ENCODE peak calls at places on chromosomes 4 and X, in eight cellular contexts. M, V, N, R, D, F, J and Q are unnamed samples.
A peak's percentile ranks its signal among the peaks of the same experiment; 100 is the strongest.

GRCh38 chr4:6513678-6514077 is 41.3 kb upstream of the PPP2R2C start:
- DNase-seq in M (no peak), V (no peak), N (no peak), R (no peak), D (no peak), F (no peak), J (no peak), Q (no peak)

GRCh38 chrX:13287816-13288215 is 32.0 kb downstream of the ATXN3L start:
- DNase-seq in M (peak; percentile 54), V (peak; percentile 8), N (no peak), R (no peak), D (no peak), F (no peak), J (no peak), Q (no peak)

GRCh38 chr4:174120446-174121142 is 162.9 kb downstream of the FBXO8 start:
- DNase-seq in M (peak; percentile 92), V (peak; percentile 59), N (no peak), R (peak; percentile 44), D (peak; percentile 56), F (no peak), J (peak; percentile 69), Q (peak; percentile 10)

GRCh38 chrX:100413231-100413630 is 3.2 kb upstream of the PCDH19 start:
- DNase-seq in M (peak; percentile 70), V (peak; percentile 64), N (no peak), R (peak; percentile 51), D (no peak), F (no peak), J (peak; percentile 21), Q (peak; percentile 2)

GRCh38 chrX:44265559-44265958 is 77.9 kb downstream of the EFHC2 start:
- DNase-seq in M (no peak), V (no peak), N (no peak), R (no peak), D (no peak), F (no peak), J (no peak), Q (no peak)

GRCh38 chr4:107834241-107834856 is 9.6 kb downstream of the SGMS2 start:
- DNase-seq in M (no peak), V (peak; percentile 75), N (no peak), R (no peak), D (no peak), F (no peak), J (no peak), Q (no peak)

GRCh38 chr4:170400346-170400745 is 310.6 kb upstream of the AADAT start:
- DNase-seq in M (no peak), V (no peak), N (no peak), R (no peak), D (no peak), F (no peak), J (no peak), Q (no peak)

GRCh38 chr4:184816962-184817361 is 8.8 kb downstream of the ACSL1 start:
- DNase-seq in M (no peak), V (no peak), N (no peak), R (no peak), D (no peak), F (no peak), J (no peak), Q (no peak)

GRCh38 chr4:21992330-21992729 is 43.8 kb upstream of the KCNIP4 start:
- DNase-seq in M (peak; percentile 40), V (no peak), N (no peak), R (no peak), D (no peak), F (no peak), J (no peak), Q (no peak)

GRCh38 chr4:2371765-2372487 is 46.5 kb downstream of the ZFYVE28 start:
- DNase-seq in M (no peak), V (no peak), N (no peak), R (no peak), D (peak; percentile 30), F (no peak), J (no peak), Q (no peak)

GRCh38 chrX:8805974-8806373 is 4.8 kb upstream of the FAM9A start:
- DNase-seq in M (no peak), V (no peak), N (no peak), R (no peak), D (no peak), F (no peak), J (no peak), Q (no peak)

GRCh38 chrX:118257781-118258180 is 88.1 kb upstream of the WDR44 start:
- DNase-seq in M (no peak), V (no peak), N (no peak), R (no peak), D (no peak), F (no peak), J (no peak), Q (no peak)

GRCh38 chr4:91826186-91826585 is 477.6 kb upstream of the GRID2 start:
- DNase-seq in M (peak; percentile 32), V (peak; percentile 84), N (no peak), R (no peak), D (no peak), F (no peak), J (no peak), Q (no peak)

GRCh38 chrX:57951666-57952319 is 41.5 kb upstream of the ZXDA start:
- DNase-seq in M (no peak), V (no peak), N (no peak), R (peak; percentile 56), D (peak; percentile 44), F (no peak), J (no peak), Q (no peak)

GRCh38 chr4:65917486-65917885 is 247.2 kb upstream of the EPHA5 start:
- DNase-seq in M (peak; percentile 40), V (peak; percentile 16), N (no peak), R (no peak), D (no peak), F (no peak), J (no peak), Q (no peak)

DNA sequence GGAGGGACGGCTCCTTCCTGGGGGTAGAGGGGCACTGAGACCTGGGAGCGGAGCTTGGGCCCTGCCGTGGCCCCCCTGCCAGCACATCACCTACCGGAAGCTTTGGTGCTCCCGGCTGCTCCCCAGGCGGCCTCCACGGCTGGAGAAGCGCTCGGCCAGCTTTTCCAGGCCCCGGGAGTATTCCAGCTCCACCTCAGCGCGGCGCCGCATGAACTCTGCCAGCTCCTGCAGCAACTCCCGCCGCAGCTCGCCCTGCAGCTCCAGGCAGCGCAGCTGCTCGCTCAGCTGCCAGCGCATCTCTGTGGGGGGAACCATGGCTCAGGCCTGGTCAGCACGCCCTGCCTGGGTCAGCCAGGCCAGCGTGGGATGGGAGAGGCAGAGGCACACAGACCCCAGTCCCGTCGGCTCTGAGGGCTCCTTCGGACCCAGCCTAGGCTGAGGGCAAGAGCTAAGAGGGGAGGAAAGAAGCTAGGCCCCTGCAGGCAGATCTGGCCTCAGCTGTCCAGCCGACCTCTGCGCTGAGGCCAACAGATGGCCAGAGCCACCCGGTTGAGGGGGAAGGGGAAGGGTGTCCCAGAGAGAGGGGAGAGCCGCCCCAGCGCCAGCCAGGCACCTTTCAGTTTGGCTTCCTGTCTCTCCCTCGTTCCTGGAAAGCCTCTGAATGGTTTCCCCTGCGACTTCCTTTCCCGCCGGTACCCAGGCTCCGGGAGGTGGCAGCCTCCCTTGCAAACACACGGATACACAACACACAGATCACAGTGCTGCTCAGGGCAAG is 4.4 kb downstream of the ARHGAP4 start:
- DNase-seq in M (no peak), V (no peak), N (no peak), R (no peak), D (no peak), F (no peak), J (peak; percentile 41), Q (no peak)
- TF ChIP-seq CTCF in M (no peak), V (no peak), N (no peak), R (no peak), D (no peak), F (no peak), J (no peak), Q (no peak)

GRCh38 chr4:112514079-112514448 is 1.9 kb downstream of the NEUROG2 start:
- DNase-seq in M (no peak), V (no peak), N (no peak), R (no peak), D (no peak), F (no peak), J (no peak), Q (no peak)
- H3K4me3 ChIP-seq in M (no peak overlapping the region), V (no peak overlapping the region), N (no peak overlapping the region), R (no peak overlapping the region), D (no peak overlapping the region), F (no peak overlapping the region), J (no peak overlapping the region), Q (peak overlapping the region; percentile 67)

DNA sequence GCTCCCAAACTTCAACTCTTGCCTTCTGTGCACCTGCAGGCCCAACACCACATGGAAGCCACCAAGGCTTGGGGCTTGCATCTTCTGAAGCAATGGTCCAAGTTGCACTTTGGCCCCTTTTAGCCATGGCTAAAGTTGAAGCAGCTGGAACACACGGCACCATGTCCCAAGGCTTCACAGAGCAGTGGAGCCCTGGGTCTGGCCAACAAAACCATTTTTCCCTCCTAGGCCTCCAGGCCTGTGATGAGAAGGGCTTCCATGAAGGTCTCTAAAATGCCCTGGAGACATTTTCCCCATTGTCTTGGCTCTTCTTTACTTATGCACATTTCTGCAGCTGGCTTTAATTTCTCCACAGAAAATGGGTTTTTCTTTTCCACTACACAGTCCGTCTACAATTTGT is 61.3 kb upstream of the CYSLTR1 start:
- DNase-seq in M (no peak), V (no peak), N (no peak), R (no peak), D (no peak), F (no peak), J (no peak), Q (no peak)
- TF ChIP-seq CTCF in M (no peak), V (no peak), N (no peak), R (no peak), D (no peak), F (no peak), J (no peak), Q (no peak)

DNA sequence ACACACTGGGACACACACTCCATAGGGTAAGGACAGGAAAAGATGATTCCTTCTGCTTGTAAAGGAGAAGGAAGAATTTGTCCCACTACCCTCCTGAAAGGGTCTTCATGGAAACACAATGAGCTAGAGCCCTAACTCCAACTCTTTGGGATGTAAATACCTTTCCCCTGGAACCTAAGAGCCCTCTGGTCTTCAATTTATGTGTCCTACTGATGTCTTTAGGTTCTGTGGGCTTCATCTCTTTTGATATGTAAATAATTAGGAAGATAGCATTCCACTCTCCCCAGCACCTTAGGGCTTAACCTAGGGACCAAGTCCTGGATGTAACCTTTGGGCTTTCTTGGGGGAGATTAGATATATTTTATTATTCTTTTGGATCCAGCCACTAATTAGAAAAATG is 38.3 kb downstream of the PF4 start:
- DNase-seq in M (no peak), V (no peak), N (no peak), R (no peak), D (no peak), F (no peak), J (no peak), Q (no peak)
- H3K4me3 ChIP-seq in M (no peak overlapping the region), V (no peak overlapping the region), N (no peak overlapping the region), R (no peak overlapping the region), D (no peak overlapping the region), F (no peak overlapping the region), J (no peak overlapping the region), Q (no peak overlapping the region)

GRCh38 chr4:169045862-169046584 is 36.0 kb upstream of the CBR4 start:
- DNase-seq in M (peak; percentile 24), V (no peak), N (no peak), R (no peak), D (no peak), F (no peak), J (no peak), Q (no peak)
- TF ChIP-seq CTCF in M (no peak), V (peak; percentile 14), N (no peak), R (no peak), D (no peak), F (no peak), J (no peak), Q (no peak)